ENCODE peak calls at places on chromosomes 3 and 15, in eight cellular contexts. Q is skeletal muscle cell, R is WERI-Rb-1, J is pons, F is KG1, H is T follicular helper cell, Y is T-helper 9 cell, Z is activated T-cell treated with anti-CD3 and anti-CD28 coated beads for 1 hour. W is an unnamed sample.

GRCh38 chr3:21435871-21436270 is 315.1 kb downstream of the ZNF385D start:
- DNase-seq in J (no peak), R (no peak), Z (no peak), H (no peak), Q (peak; percentile 98), Y (no peak), F (no peak), W (no peak)

GRCh38 chr3:78519281-78519680 is 1248.5 kb downstream of the ROBO1 start:
- DNase-seq in Q (no peak), Z (no peak), J (no peak), Y (no peak), H (no peak), R (no peak), F (no peak), W (no peak)

GRCh38 chr3:159764211-159765024 is 224.2 kb upstream of the IL12A start:
- DNase-seq in H (no peak), Y (no peak), Z (no peak), J (no peak), Q (no peak), F (no peak), R (peak; percentile 56), W (peak; percentile 25)

GRCh38 chr3:141553055-141553454 is 66.2 kb downstream of the RASA2 start:
- DNase-seq in R (no peak), Y (no peak), H (no peak), F (no peak), J (no peak), Q (no peak), Z (no peak), W (peak; percentile 23)

GRCh38 chr3:195897081-195897852 is 11.1 kb downstream of the TNK2 start:
- DNase-seq in F (no peak), Z (no peak), Y (no peak), R (no peak), H (no peak), Q (no peak), J (peak; percentile 42), W (no peak)

GRCh38 chr3:113844622-113845222 is 6.1 kb downstream of the GRAMD1C start:
- DNase-seq in J (peak; percentile 69), F (peak; percentile 13), Y (no peak), Q (no peak), Z (no peak), H (no peak), R (no peak), W (peak; percentile 41)

GRCh38 chr15:50997371-50998051 is 89.0 kb downstream of the AP4E1 start:
- DNase-seq in Q (no peak), J (no peak), R (no peak), F (no peak), Y (no peak), H (no peak), Z (no peak), W (no peak)

GRCh38 chr15:64263567-64263966 is 92.4 kb downstream of the CSNK1G1 start:
- DNase-seq in J (no peak), H (no peak), Y (no peak), Z (no peak), F (no peak), Q (no peak), R (no peak), W (peak; percentile 18)

GRCh38 chr15:63135281-63135680 is 13.6 kb downstream of the LACTB start:
- DNase-seq in Z (no peak), J (no peak), Q (no peak), R (no peak), H (no peak), F (no peak), Y (no peak), W (no peak)